ENCODE peak calls at places on chromosomes 2 and 18, in nine cellular contexts. One of them, this sample, is unnamed. For H3K4me1, the result is how much of the 10 kb centered on the place peaks cover.

GRCh38 chr2:15920696-15921095 is 19.7 kb upstream of the MYCN start:
- DNase-seq in BE2C: no peak
- DNase-seq in CD8-positive, alpha-beta T cell: no peak
- DNase-seq in mucosa of descending colon: no peak
- DNase-seq in sigmoid colon: no peak
- DNase-seq in adrenal gland: no peak
- DNase-seq in gastrocnemius medialis: no peak
- DNase-seq in breast epithelium: no peak
- DNase-seq in colonic mucosa: no peak
- DNase-seq in this sample: no peak

GRCh38 chr18:79912409-79912991 is 39.0 kb downstream of the SLC66A2 start:
- DNase-seq in BE2C: no peak
- DNase-seq in CD8-positive, alpha-beta T cell: peak
- DNase-seq in mucosa of descending colon: no peak
- DNase-seq in sigmoid colon: no peak
- DNase-seq in adrenal gland: no peak
- DNase-seq in gastrocnemius medialis: peak
- DNase-seq in breast epithelium: peak
- DNase-seq in colonic mucosa: peak
- DNase-seq in this sample: peak

GRCh38 chr2:231890896-231891513 is 35.2 kb downstream of the NPPC start:
- DNase-seq in BE2C: no peak
- DNase-seq in CD8-positive, alpha-beta T cell: no peak
- DNase-seq in mucosa of descending colon: no peak
- DNase-seq in sigmoid colon: no peak
- DNase-seq in adrenal gland: no peak
- DNase-seq in gastrocnemius medialis: no peak
- DNase-seq in breast epithelium: peak
- DNase-seq in colonic mucosa: no peak
- DNase-seq in this sample: no peak

GRCh38 chr2:126879348-126880261 is 19.1 kb upstream of the TEX51 start:
- DNase-seq in BE2C: no peak
- DNase-seq in CD8-positive, alpha-beta T cell: no peak
- DNase-seq in mucosa of descending colon: no peak
- DNase-seq in sigmoid colon: no peak
- DNase-seq in adrenal gland: no peak
- DNase-seq in gastrocnemius medialis: no peak
- DNase-seq in breast epithelium: peak
- DNase-seq in colonic mucosa: no peak
- DNase-seq in this sample: no peak

GRCh38 chr2:96105152-96105915 is 11.0 kb downstream of the ADRA2B start:
- DNase-seq in BE2C: no peak
- DNase-seq in CD8-positive, alpha-beta T cell: no peak
- DNase-seq in mucosa of descending colon: no peak
- DNase-seq in sigmoid colon: no peak
- DNase-seq in adrenal gland: no peak
- DNase-seq in gastrocnemius medialis: peak
- DNase-seq in breast epithelium: no peak
- DNase-seq in colonic mucosa: no peak
- DNase-seq in this sample: no peak

GRCh38 chr18:58754544-58755068 is 83.3 kb downstream of the MALT1 start:
- DNase-seq in BE2C: no peak
- DNase-seq in CD8-positive, alpha-beta T cell: no peak
- DNase-seq in mucosa of descending colon: no peak
- DNase-seq in sigmoid colon: no peak
- DNase-seq in adrenal gland: peak
- DNase-seq in gastrocnemius medialis: peak
- DNase-seq in breast epithelium: no peak
- DNase-seq in colonic mucosa: no peak
- DNase-seq in this sample: peak

GRCh38 chr2:178193823-178194599 is at the start of gene OSBPL6:
- DNase-seq in BE2C: peak
- DNase-seq in CD8-positive, alpha-beta T cell: peak
- DNase-seq in mucosa of descending colon: peak
- DNase-seq in sigmoid colon: peak
- DNase-seq in adrenal gland: peak
- DNase-seq in gastrocnemius medialis: peak
- DNase-seq in breast epithelium: peak
- DNase-seq in colonic mucosa: peak
- DNase-seq in this sample: peak

GRCh38 chr18:7950380-7951143 is 383.4 kb downstream of the PTPRM start:
- DNase-seq in BE2C: no peak
- DNase-seq in CD8-positive, alpha-beta T cell: no peak
- DNase-seq in mucosa of descending colon: no peak
- DNase-seq in sigmoid colon: no peak
- DNase-seq in adrenal gland: peak
- DNase-seq in gastrocnemius medialis: no peak
- DNase-seq in breast epithelium: no peak
- DNase-seq in colonic mucosa: peak
- DNase-seq in this sample: no peak

GRCh38 chr2:12719400-12720104 is 2.8 kb downstream of the TRIB2 start:
- DNase-seq in BE2C: no peak
- DNase-seq in CD8-positive, alpha-beta T cell: no peak
- DNase-seq in mucosa of descending colon: no peak
- DNase-seq in sigmoid colon: no peak
- DNase-seq in adrenal gland: no peak
- DNase-seq in gastrocnemius medialis: no peak
- DNase-seq in breast epithelium: no peak
- DNase-seq in colonic mucosa: no peak
- DNase-seq in this sample: no peak

GRCh38 chr2:109355192-109355843 is 226.3 kb downstream of the SH3RF3 start:
- DNase-seq in BE2C: no peak
- DNase-seq in CD8-positive, alpha-beta T cell: no peak
- DNase-seq in mucosa of descending colon: no peak
- DNase-seq in sigmoid colon: no peak
- DNase-seq in adrenal gland: no peak
- DNase-seq in gastrocnemius medialis: no peak
- DNase-seq in breast epithelium: no peak
- DNase-seq in colonic mucosa: no peak
- DNase-seq in this sample: no peak

GRCh38 chr2:72973566-72974435 is 56.5 kb downstream of the EMX1 start:
- DNase-seq in BE2C: peak
- DNase-seq in CD8-positive, alpha-beta T cell: peak
- DNase-seq in mucosa of descending colon: peak
- DNase-seq in sigmoid colon: no peak
- DNase-seq in adrenal gland: peak
- DNase-seq in gastrocnemius medialis: no peak
- DNase-seq in breast epithelium: no peak
- DNase-seq in colonic mucosa: peak
- DNase-seq in this sample: no peak

GRCh38 chr2:71798266-71799012 is 345.1 kb downstream of the DYSF start:
- DNase-seq in BE2C: no peak
- DNase-seq in CD8-positive, alpha-beta T cell: no peak
- DNase-seq in mucosa of descending colon: no peak
- DNase-seq in sigmoid colon: peak
- DNase-seq in adrenal gland: peak
- DNase-seq in gastrocnemius medialis: no peak
- DNase-seq in breast epithelium: no peak
- DNase-seq in colonic mucosa: no peak
- DNase-seq in this sample: no peak

GRCh38 chr2:200379481-200380120 is 73.1 kb downstream of the SPATS2L start:
- DNase-seq in BE2C: no peak
- DNase-seq in CD8-positive, alpha-beta T cell: no peak
- DNase-seq in mucosa of descending colon: no peak
- DNase-seq in sigmoid colon: no peak
- DNase-seq in adrenal gland: no peak
- DNase-seq in gastrocnemius medialis: no peak
- DNase-seq in breast epithelium: no peak
- DNase-seq in colonic mucosa: no peak
- DNase-seq in this sample: no peak

GRCh38 chr2:200376422-200377142 is 70.1 kb downstream of the SPATS2L start:
- DNase-seq in BE2C: no peak
- DNase-seq in CD8-positive, alpha-beta T cell: no peak
- DNase-seq in mucosa of descending colon: peak
- DNase-seq in sigmoid colon: no peak
- DNase-seq in adrenal gland: peak
- DNase-seq in gastrocnemius medialis: peak
- DNase-seq in breast epithelium: no peak
- DNase-seq in colonic mucosa: peak
- DNase-seq in this sample: peak

GRCh38 chr2:200378652-200379290 is 72.3 kb downstream of the SPATS2L start:
- DNase-seq in BE2C: no peak
- DNase-seq in CD8-positive, alpha-beta T cell: no peak
- DNase-seq in mucosa of descending colon: no peak
- DNase-seq in sigmoid colon: no peak
- DNase-seq in adrenal gland: no peak
- DNase-seq in gastrocnemius medialis: no peak
- DNase-seq in breast epithelium: no peak
- DNase-seq in colonic mucosa: no peak
- DNase-seq in this sample: no peak

GRCh38 chr2:200377143-200377773 is 70.8 kb downstream of the SPATS2L start:
- DNase-seq in BE2C: no peak
- DNase-seq in CD8-positive, alpha-beta T cell: no peak
- DNase-seq in mucosa of descending colon: no peak
- DNase-seq in sigmoid colon: no peak
- DNase-seq in adrenal gland: no peak
- DNase-seq in gastrocnemius medialis: no peak
- DNase-seq in breast epithelium: no peak
- DNase-seq in colonic mucosa: no peak
- DNase-seq in this sample: no peak

GRCh38 chr2:200377774-200378336 is 71.4 kb downstream of the SPATS2L start:
- DNase-seq in BE2C: no peak
- DNase-seq in CD8-positive, alpha-beta T cell: no peak
- DNase-seq in mucosa of descending colon: no peak
- DNase-seq in sigmoid colon: no peak
- DNase-seq in adrenal gland: no peak
- DNase-seq in gastrocnemius medialis: no peak
- DNase-seq in breast epithelium: no peak
- DNase-seq in colonic mucosa: peak
- DNase-seq in this sample: no peak
- H3K4me1 ChIP-seq in BE2C: under half
- H3K4me1 ChIP-seq in CD8-positive, alpha-beta T cell: under half
- H3K4me1 ChIP-seq in mucosa of descending colon: half or more
- H3K4me1 ChIP-seq in sigmoid colon: half or more
- H3K4me1 ChIP-seq in adrenal gland: under half
- H3K4me1 ChIP-seq in gastrocnemius medialis: half or more
- H3K4me1 ChIP-seq in breast epithelium: under half
- H3K4me1 ChIP-seq in colonic mucosa: under half
- H3K4me1 ChIP-seq in this sample: under half

GRCh38 chr2:246489-247145 is 17.2 kb downstream of the SH3YL1 start:
- DNase-seq in BE2C: peak
- DNase-seq in CD8-positive, alpha-beta T cell: no peak
- DNase-seq in mucosa of descending colon: no peak
- DNase-seq in sigmoid colon: no peak
- DNase-seq in adrenal gland: peak
- DNase-seq in gastrocnemius medialis: no peak
- DNase-seq in breast epithelium: no peak
- DNase-seq in colonic mucosa: peak
- DNase-seq in this sample: no peak
- TF ChIP-seq CTCF in BE2C: peak
- TF ChIP-seq CTCF in CD8-positive, alpha-beta T cell: peak
- TF ChIP-seq CTCF in mucosa of descending colon: peak
- TF ChIP-seq CTCF in sigmoid colon: no peak
- TF ChIP-seq CTCF in adrenal gland: peak
- TF ChIP-seq CTCF in gastrocnemius medialis: no peak
- TF ChIP-seq CTCF in breast epithelium: no peak
- TF ChIP-seq CTCF in colonic mucosa: peak
- TF ChIP-seq CTCF in this sample: peak

DNA sequence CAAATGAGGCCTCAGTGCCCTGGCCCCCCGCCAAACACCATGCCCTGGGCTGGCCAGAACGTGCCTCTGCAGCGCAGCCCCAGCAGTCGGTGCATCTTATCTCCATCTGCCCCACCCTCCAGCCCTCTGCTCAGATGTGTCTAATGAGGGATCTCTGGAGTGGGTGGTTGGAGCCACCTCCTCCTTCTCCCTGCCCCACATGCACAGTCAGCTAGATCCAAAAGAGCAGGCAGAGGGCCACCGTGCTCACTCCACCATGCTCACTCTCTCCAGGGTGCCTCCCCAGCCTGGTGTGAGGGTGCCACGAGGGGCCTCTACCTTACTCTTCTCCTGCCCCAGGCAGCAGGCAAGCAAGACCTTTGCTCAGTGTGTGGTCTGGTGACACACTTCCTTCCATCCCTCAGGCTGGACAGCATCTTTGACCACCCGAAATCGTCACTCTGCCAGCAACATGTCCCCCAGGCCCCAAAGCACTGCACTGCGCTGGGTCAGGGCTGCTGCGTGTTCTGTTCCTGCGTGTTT is 266.1 kb upstream of the HDAC4 start:
- DNase-seq in BE2C: peak
- DNase-seq in CD8-positive, alpha-beta T cell: no peak
- DNase-seq in mucosa of descending colon: no peak
- DNase-seq in sigmoid colon: no peak
- DNase-seq in adrenal gland: no peak
- DNase-seq in gastrocnemius medialis: no peak
- DNase-seq in breast epithelium: no peak
- DNase-seq in colonic mucosa: no peak
- DNase-seq in this sample: no peak
- H3K4me1 ChIP-seq in BE2C: under half
- H3K4me1 ChIP-seq in CD8-positive, alpha-beta T cell: under half
- H3K4me1 ChIP-seq in mucosa of descending colon: under half
- H3K4me1 ChIP-seq in sigmoid colon: under half
- H3K4me1 ChIP-seq in adrenal gland: under half
- H3K4me1 ChIP-seq in gastrocnemius medialis: under half
- H3K4me1 ChIP-seq in breast epithelium: under half
- H3K4me1 ChIP-seq in colonic mucosa: under half
- H3K4me1 ChIP-seq in this sample: under half

GRCh38 chr2:27078267-27079194 is at the start of gene EMILIN1:
- DNase-seq in BE2C: peak
- DNase-seq in CD8-positive, alpha-beta T cell: no peak
- DNase-seq in mucosa of descending colon: peak
- DNase-seq in sigmoid colon: peak
- DNase-seq in adrenal gland: peak
- DNase-seq in gastrocnemius medialis: peak
- DNase-seq in breast epithelium: no peak
- DNase-seq in colonic mucosa: peak
- DNase-seq in this sample: peak
- TF ChIP-seq CTCF in BE2C: no peak
- TF ChIP-seq CTCF in CD8-positive, alpha-beta T cell: no peak
- TF ChIP-seq CTCF in mucosa of descending colon: no peak
- TF ChIP-seq CTCF in sigmoid colon: no peak
- TF ChIP-seq CTCF in adrenal gland: no peak
- TF ChIP-seq CTCF in gastrocnemius medialis: no peak
- TF ChIP-seq CTCF in breast epithelium: no peak
- TF ChIP-seq CTCF in colonic mucosa: no peak
- TF ChIP-seq CTCF in this sample: no peak

This sample was measured in psoas muscle.